ENCODE peak calls at places on chromosomes 5 and 9, in four cellular contexts. One of them, this sample, is unnamed.

GRCh38 chr5:28249771-28250415 is 1211.5 kb upstream of the CDH9 start:
- DNase-seq in body of pancreas: no peak
- DNase-seq in transverse colon: no peak
- DNase-seq in breast epithelium: no peak
- DNase-seq in this sample: no peak

GRCh38 chr9:134319306-134320194 is 6.7 kb upstream of the RXRA start:
- DNase-seq in body of pancreas: no peak
- DNase-seq in transverse colon: no peak
- DNase-seq in breast epithelium: no peak
- DNase-seq in this sample: no peak

GRCh38 chr9:87708989-87709706 is 16.8 kb upstream of the CTSL start:
- DNase-seq in breast epithelium: no peak
- DNase-seq in transverse colon: no peak
- DNase-seq in body of pancreas: no peak
- DNase-seq in this sample: no peak

GRCh38 chr5:78215972-78216371 is 78.5 kb downstream of the AP3B1 start:
- DNase-seq in breast epithelium: no peak
- DNase-seq in transverse colon: no peak
- DNase-seq in body of pancreas: no peak
- DNase-seq in this sample: no peak

GRCh38 chr5:1058549-1058945 is 49.9 kb downstream of the NKD2 start:
- DNase-seq in body of pancreas: no peak
- DNase-seq in transverse colon: no peak
- DNase-seq in breast epithelium: no peak
- DNase-seq in this sample: no peak

GRCh38 chr5:77316871-77317661 is 106.6 kb downstream of the PDE8B start:
- DNase-seq in transverse colon: no peak
- DNase-seq in body of pancreas: no peak
- DNase-seq in breast epithelium: no peak
- DNase-seq in this sample: no peak

GRCh38 chr9:115229496-115229895 is 111.5 kb upstream of the TNC start:
- DNase-seq in transverse colon: no peak
- DNase-seq in body of pancreas: no peak
- DNase-seq in breast epithelium: no peak
- DNase-seq in this sample: no peak

GRCh38 chr5:107869459-107870115 is 198.8 kb upstream of the EFNA5 start:
- DNase-seq in transverse colon: no peak
- DNase-seq in breast epithelium: no peak
- DNase-seq in body of pancreas: no peak
- DNase-seq in this sample: no peak

GRCh38 chr5:71737931-71738539 is 19.0 kb downstream of the CARTPT start:
- DNase-seq in breast epithelium: no peak
- DNase-seq in transverse colon: no peak
- DNase-seq in body of pancreas: no peak
- DNase-seq in this sample: no peak

GRCh38 chr5:52837591-52838001 is 49.9 kb downstream of the ITGA1 start:
- DNase-seq in breast epithelium: no peak
- DNase-seq in body of pancreas: no peak
- DNase-seq in transverse colon: no peak
- DNase-seq in this sample: no peak

GRCh38 chr9:134863941-134864820 is 16.4 kb upstream of the FCN2 start:
- DNase-seq in breast epithelium: peak; percentile 65
- DNase-seq in transverse colon: no peak
- DNase-seq in body of pancreas: no peak
- DNase-seq in this sample: no peak

GRCh38 chr9:120928720-120929389 is 2.3 kb upstream of the TRAF1 start:
- DNase-seq in body of pancreas: peak; percentile 81
- DNase-seq in transverse colon: peak; percentile 88
- DNase-seq in breast epithelium: peak; percentile 53
- DNase-seq in this sample: peak; percentile 69

GRCh38 chr5:95841914-95842812 is 19.6 kb upstream of the GLRX start:
- DNase-seq in transverse colon: peak; percentile 56
- DNase-seq in breast epithelium: no peak
- DNase-seq in body of pancreas: no peak
- DNase-seq in this sample: peak; percentile 73

GRCh38 chr5:1137567-1138444 is 25.9 kb upstream of the SLC12A7 start:
- DNase-seq in transverse colon: peak; percentile 61
- DNase-seq in breast epithelium: peak; percentile 36
- DNase-seq in body of pancreas: no peak
- DNase-seq in this sample: no peak

GRCh38 chr9:81601639-81602623 is 87.4 kb downstream of the TLE1 start:
- DNase-seq in transverse colon: no peak
- DNase-seq in breast epithelium: peak; percentile 48
- DNase-seq in body of pancreas: no peak
- DNase-seq in this sample: no peak

GRCh38 chr9:90966475-90967150 is 165.0 kb downstream of the SYK start:
- DNase-seq in transverse colon: no peak
- DNase-seq in body of pancreas: no peak
- DNase-seq in breast epithelium: no peak
- DNase-seq in this sample: no peak

GRCh38 chr9:136230365-136230764 is 15.2 kb downstream of the QSOX2 start:
- DNase-seq in breast epithelium: no peak
- DNase-seq in body of pancreas: no peak
- DNase-seq in transverse colon: no peak
- DNase-seq in this sample: no peak

GRCh38 chr5:76175051-76175666 is 92.0 kb downstream of the SV2C start:
- DNase-seq in breast epithelium: no peak
- DNase-seq in body of pancreas: peak; percentile 67
- DNase-seq in transverse colon: peak; percentile 71
- DNase-seq in this sample: no peak

GRCh38 chr5:57715296-57715695 is 232.7 kb upstream of the ACTBL2 start:
- DNase-seq in body of pancreas: no peak
- DNase-seq in transverse colon: no peak
- DNase-seq in breast epithelium: no peak
- DNase-seq in this sample: no peak

GRCh38 chr5:163505475-163506457 is at the start of gene MAT2B:
- DNase-seq in transverse colon: peak; percentile 97
- DNase-seq in breast epithelium: peak; percentile 93
- DNase-seq in body of pancreas: peak; percentile 95
- DNase-seq in this sample: peak; percentile 94

GRCh38 chr9:137027369-137028012 is 546 bp downstream of the ABCA2 start:
- DNase-seq in body of pancreas: no peak
- DNase-seq in breast epithelium: no peak
- DNase-seq in transverse colon: no peak
- DNase-seq in this sample: no peak

DNA sequence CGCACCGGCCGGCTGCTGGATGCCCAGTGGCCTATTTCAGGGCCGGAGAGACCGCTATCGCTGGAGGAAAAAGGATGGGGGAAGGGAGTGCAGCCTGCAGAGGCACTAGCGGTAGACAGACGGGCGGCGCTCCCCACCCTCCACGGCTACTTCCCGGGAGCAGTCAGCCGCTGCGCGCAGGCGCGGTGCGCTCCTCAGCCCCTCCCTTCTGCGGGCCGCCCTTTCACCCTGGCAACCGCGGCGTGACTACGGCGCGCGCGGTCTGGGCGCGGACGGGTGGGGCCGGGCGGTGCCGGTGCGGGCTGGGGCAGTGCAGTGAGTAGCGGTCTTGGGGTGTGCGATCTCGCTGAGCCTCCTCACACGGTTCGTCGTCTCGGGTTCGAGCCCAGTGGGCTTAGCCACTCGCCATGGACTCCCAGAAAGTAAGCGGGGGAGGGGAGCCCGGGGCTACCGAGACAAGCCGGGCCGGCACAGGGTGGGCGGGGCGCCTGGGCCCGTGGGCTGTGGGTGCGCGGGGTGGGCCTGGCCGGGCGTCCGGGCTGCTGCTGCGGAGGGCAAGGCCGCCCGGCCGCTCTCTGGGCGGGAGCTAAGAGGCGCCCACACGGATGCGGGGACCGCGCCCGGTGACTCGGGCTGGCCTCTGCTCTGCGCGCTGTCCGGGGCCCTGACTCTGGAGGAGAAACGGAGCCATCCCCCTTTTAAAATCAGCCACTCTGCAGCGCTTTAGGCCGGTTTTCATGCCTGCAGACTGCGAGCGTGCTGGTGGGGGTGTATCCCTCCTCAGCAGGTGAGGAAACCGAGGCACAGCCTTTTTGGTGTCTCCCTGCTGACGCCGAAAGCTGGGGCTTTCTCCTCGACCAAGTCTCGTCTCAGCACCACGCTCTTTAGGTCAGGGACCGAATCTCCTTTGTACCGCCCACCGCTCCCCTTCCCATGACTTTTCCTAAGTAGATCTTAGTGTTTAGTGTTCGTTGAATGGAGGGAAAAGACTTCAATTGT is at the start of gene FSD1L:
- DNase-seq in body of pancreas: peak; percentile 93
- DNase-seq in breast epithelium: peak; percentile 66
- DNase-seq in transverse colon: peak; percentile 96
- DNase-seq in this sample: peak; percentile 94
- TF ChIP-seq POLR2A in body of pancreas: peak; percentile 68
- TF ChIP-seq POLR2A in breast epithelium: no peak
- TF ChIP-seq POLR2A in transverse colon: peak; percentile 33
- TF ChIP-seq POLR2A in this sample: peak; percentile 86

GRCh38 chr5:140259509-140259908 is 43.4 kb downstream of the PFDN1 start:
- DNase-seq in body of pancreas: no peak
- DNase-seq in breast epithelium: no peak
- DNase-seq in transverse colon: peak; percentile 60
- DNase-seq in this sample: no peak

GRCh38 chr5:140262221-140262620 is 40.7 kb downstream of the PFDN1 start:
- DNase-seq in body of pancreas: no peak
- DNase-seq in breast epithelium: no peak
- DNase-seq in transverse colon: no peak
- DNase-seq in this sample: no peak

GRCh38 chr5:140262839-140263238 is 40.1 kb downstream of the PFDN1 start:
- DNase-seq in body of pancreas: no peak
- DNase-seq in breast epithelium: no peak
- DNase-seq in transverse colon: no peak
- DNase-seq in this sample: no peak

GRCh38 chr5:140260089-140260656 is 42.7 kb downstream of the PFDN1 start:
- DNase-seq in transverse colon: no peak
- DNase-seq in body of pancreas: no peak
- DNase-seq in breast epithelium: no peak
- DNase-seq in this sample: no peak

GRCh38 chr5:140261403-140262171 is 41.3 kb downstream of the PFDN1 start:
- DNase-seq in breast epithelium: peak; percentile 58
- DNase-seq in body of pancreas: peak; percentile 79
- DNase-seq in transverse colon: peak; percentile 75
- DNase-seq in this sample: peak; percentile 85
- TF ChIP-seq CTCF in breast epithelium: no peak
- TF ChIP-seq CTCF in body of pancreas: peak; percentile 16
- TF ChIP-seq CTCF in transverse colon: no peak
- TF ChIP-seq CTCF in this sample: no peak

GRCh38 chr5:4384649-4385048 is 755.5 kb upstream of the ADAMTS16 start:
- DNase-seq in body of pancreas: no peak
- DNase-seq in transverse colon: no peak
- DNase-seq in breast epithelium: no peak
- DNase-seq in this sample: no peak
- H3K27ac ChIP-seq in body of pancreas: no peak overlapping the region
- H3K27ac ChIP-seq in transverse colon: no peak overlapping the region
- H3K27ac ChIP-seq in breast epithelium: no peak overlapping the region
- H3K27ac ChIP-seq in this sample: no peak overlapping the region

GRCh38 chr5:179827684-179828083 is 7.0 kb downstream of the SQSTM1 start:
- DNase-seq in transverse colon: peak; percentile 79
- DNase-seq in breast epithelium: no peak
- DNase-seq in body of pancreas: no peak
- DNase-seq in this sample: no peak
- TF ChIP-seq POLR2A in transverse colon: peak; percentile 41
- TF ChIP-seq POLR2A in breast epithelium: no peak
- TF ChIP-seq POLR2A in body of pancreas: no peak
- TF ChIP-seq POLR2A in this sample: no peak

GRCh38 chr5:39148983-39149534 is 70.3 kb downstream of the FYB1 start:
- DNase-seq in transverse colon: no peak
- DNase-seq in body of pancreas: no peak
- DNase-seq in breast epithelium: no peak
- DNase-seq in this sample: no peak
- TF ChIP-seq CTCF in transverse colon: peak; percentile 22
- TF ChIP-seq CTCF in body of pancreas: peak; percentile 10
- TF ChIP-seq CTCF in breast epithelium: no peak
- TF ChIP-seq CTCF in this sample: no peak

This sample was measured in gastrocnemius medialis.